ENCODE peak calls at places on chromosomes 16 and 17, in seven cellular contexts. One of them, this sample, is unnamed.
A peak's percentile ranks its signal among the peaks of the same experiment; 100 is the strongest.

GRCh38 chr17:49775546-49776260 is 11.8 kb upstream of the FAM117A start:
- DNase-seq in HCT116: no peak
- DNase-seq in neural progenitor cell: peak; percentile 39
- DNase-seq in thyroid gland: peak; percentile 56
- DNase-seq in right lobe of liver: no peak
- DNase-seq in prostate gland: no peak
- DNase-seq in mesenchymal stem cell: no peak
- DNase-seq in this sample: no peak

GRCh38 chr17:42845918-42846593 is 1.7 kb downstream of the AOC2 start:
- DNase-seq in HCT116: no peak
- DNase-seq in neural progenitor cell: no peak
- DNase-seq in thyroid gland: no peak
- DNase-seq in right lobe of liver: no peak
- DNase-seq in prostate gland: no peak
- DNase-seq in mesenchymal stem cell: no peak
- DNase-seq in this sample: no peak

GRCh38 chr17:6052926-6053325 is 17.3 kb upstream of the WSCD1 start:
- DNase-seq in HCT116: no peak
- DNase-seq in neural progenitor cell: no peak
- DNase-seq in thyroid gland: no peak
- DNase-seq in right lobe of liver: no peak
- DNase-seq in prostate gland: no peak
- DNase-seq in mesenchymal stem cell: no peak
- DNase-seq in this sample: no peak

GRCh38 chr17:78995022-78995760 is 14.4 kb downstream of the CANT1 start:
- DNase-seq in HCT116: no peak
- DNase-seq in neural progenitor cell: no peak
- DNase-seq in thyroid gland: no peak
- DNase-seq in right lobe of liver: peak; percentile 48
- DNase-seq in prostate gland: no peak
- DNase-seq in mesenchymal stem cell: no peak
- DNase-seq in this sample: peak; percentile 55

GRCh38 chr17:41812176-41813038 is at the start of gene FKBP10:
- DNase-seq in HCT116: peak; percentile 54
- DNase-seq in neural progenitor cell: peak; percentile 95
- DNase-seq in thyroid gland: peak; percentile 73
- DNase-seq in right lobe of liver: no peak
- DNase-seq in prostate gland: peak; percentile 27
- DNase-seq in mesenchymal stem cell: peak; percentile 95
- DNase-seq in this sample: peak; percentile 63

GRCh38 chr17:12768267-12768666 is 21.0 kb upstream of the ARHGAP44 start:
- DNase-seq in HCT116: no peak
- DNase-seq in neural progenitor cell: no peak
- DNase-seq in thyroid gland: no peak
- DNase-seq in right lobe of liver: no peak
- DNase-seq in prostate gland: no peak
- DNase-seq in mesenchymal stem cell: no peak
- DNase-seq in this sample: no peak

GRCh38 chr17:31508310-31509094 is 117.0 kb downstream of the RAB11FIP4 start:
- DNase-seq in HCT116: no peak
- DNase-seq in neural progenitor cell: peak; percentile 36
- DNase-seq in thyroid gland: no peak
- DNase-seq in right lobe of liver: peak; percentile 54
- DNase-seq in prostate gland: no peak
- DNase-seq in mesenchymal stem cell: no peak
- DNase-seq in this sample: peak; percentile 40

GRCh38 chr17:48179071-48179945 is 71.7 kb downstream of the SNX11 start:
- DNase-seq in HCT116: no peak
- DNase-seq in neural progenitor cell: no peak
- DNase-seq in thyroid gland: no peak
- DNase-seq in right lobe of liver: no peak
- DNase-seq in prostate gland: no peak
- DNase-seq in mesenchymal stem cell: no peak
- DNase-seq in this sample: no peak

GRCh38 chr16:19162085-19162484 is 6.0 kb upstream of the SYT17 start:
- DNase-seq in HCT116: no peak
- DNase-seq in neural progenitor cell: no peak
- DNase-seq in thyroid gland: no peak
- DNase-seq in right lobe of liver: no peak
- DNase-seq in prostate gland: no peak
- DNase-seq in mesenchymal stem cell: peak; percentile 38
- DNase-seq in this sample: no peak

GRCh38 chr17:1604831-1605528 is 23.7 kb downstream of the SLC43A2 start:
- DNase-seq in HCT116: no peak
- DNase-seq in neural progenitor cell: peak; percentile 52
- DNase-seq in thyroid gland: peak; percentile 29
- DNase-seq in right lobe of liver: no peak
- DNase-seq in prostate gland: no peak
- DNase-seq in mesenchymal stem cell: no peak
- DNase-seq in this sample: no peak

GRCh38 chr17:17439971-17440843 is 36.6 kb upstream of the MED9 start:
- DNase-seq in HCT116: peak; percentile 61
- DNase-seq in neural progenitor cell: peak; percentile 62
- DNase-seq in thyroid gland: peak; percentile 95
- DNase-seq in right lobe of liver: peak; percentile 64
- DNase-seq in prostate gland: no peak
- DNase-seq in mesenchymal stem cell: peak; percentile 46
- DNase-seq in this sample: peak; percentile 78

GRCh38 chr17:82349287-82349701 is 9.8 kb upstream of the TEX19 start:
- DNase-seq in HCT116: no peak
- DNase-seq in neural progenitor cell: no peak
- DNase-seq in thyroid gland: no peak
- DNase-seq in right lobe of liver: no peak
- DNase-seq in prostate gland: no peak
- DNase-seq in mesenchymal stem cell: no peak
- DNase-seq in this sample: no peak

GRCh38 chr17:75624021-75624420 is 9.2 kb upstream of the SMIM5 start:
- DNase-seq in HCT116: no peak
- DNase-seq in neural progenitor cell: no peak
- DNase-seq in thyroid gland: no peak
- DNase-seq in right lobe of liver: no peak
- DNase-seq in prostate gland: no peak
- DNase-seq in mesenchymal stem cell: no peak
- DNase-seq in this sample: no peak

GRCh38 chr17:43416998-43417891 is 18.5 kb downstream of the ARL4D start:
- DNase-seq in HCT116: no peak
- DNase-seq in neural progenitor cell: no peak
- DNase-seq in thyroid gland: peak; percentile 88
- DNase-seq in right lobe of liver: no peak
- DNase-seq in prostate gland: peak; percentile 61
- DNase-seq in mesenchymal stem cell: no peak
- DNase-seq in this sample: peak; percentile 70

GRCh38 chr17:54007855-54008254 is 185.1 kb downstream of the KIF2B start:
- DNase-seq in HCT116: no peak
- DNase-seq in neural progenitor cell: no peak
- DNase-seq in thyroid gland: no peak
- DNase-seq in right lobe of liver: no peak
- DNase-seq in prostate gland: no peak
- DNase-seq in mesenchymal stem cell: no peak
- DNase-seq in this sample: no peak

GRCh38 chr17:64403881-64404460 is 13.3 kb upstream of the PECAM1 start:
- DNase-seq in HCT116: no peak
- DNase-seq in neural progenitor cell: no peak
- DNase-seq in thyroid gland: no peak
- DNase-seq in right lobe of liver: no peak
- DNase-seq in prostate gland: no peak
- DNase-seq in mesenchymal stem cell: no peak
- DNase-seq in this sample: no peak

GRCh38 chr17:64118452-64118979 is 11.4 kb downstream of the ERN1 start:
- DNase-seq in HCT116: no peak
- DNase-seq in neural progenitor cell: no peak
- DNase-seq in thyroid gland: peak; percentile 83
- DNase-seq in right lobe of liver: peak; percentile 67
- DNase-seq in prostate gland: peak; percentile 16
- DNase-seq in mesenchymal stem cell: no peak
- DNase-seq in this sample: peak; percentile 34

GRCh38 chr16:58464916-58465731 is 34.8 kb upstream of the NDRG4 start:
- DNase-seq in HCT116: no peak
- DNase-seq in neural progenitor cell: peak; percentile 69
- DNase-seq in thyroid gland: no peak
- DNase-seq in right lobe of liver: no peak
- DNase-seq in prostate gland: no peak
- DNase-seq in mesenchymal stem cell: peak; percentile 23
- DNase-seq in this sample: no peak

GRCh38 chr17:77882040-77882439 is 76.5 kb upstream of the TNRC6C start:
- DNase-seq in HCT116: no peak
- DNase-seq in neural progenitor cell: no peak
- DNase-seq in thyroid gland: no peak
- DNase-seq in right lobe of liver: no peak
- DNase-seq in prostate gland: no peak
- DNase-seq in mesenchymal stem cell: no peak
- DNase-seq in this sample: no peak

GRCh38 chr16:47142469-47143328 is 1.0 kb downstream of the NETO2 start:
- DNase-seq in HCT116: no peak
- DNase-seq in neural progenitor cell: peak; percentile 68
- DNase-seq in thyroid gland: peak; percentile 33
- DNase-seq in right lobe of liver: peak; percentile 53
- DNase-seq in prostate gland: no peak
- DNase-seq in mesenchymal stem cell: peak; percentile 66
- DNase-seq in this sample: no peak

GRCh38 chr17:49162866-49163265 is 30.3 kb downstream of the B4GALNT2 start:
- DNase-seq in HCT116: no peak
- DNase-seq in neural progenitor cell: no peak
- DNase-seq in thyroid gland: peak; percentile 97
- DNase-seq in right lobe of liver: no peak
- DNase-seq in prostate gland: no peak
- DNase-seq in mesenchymal stem cell: no peak
- DNase-seq in this sample: no peak

DNA sequence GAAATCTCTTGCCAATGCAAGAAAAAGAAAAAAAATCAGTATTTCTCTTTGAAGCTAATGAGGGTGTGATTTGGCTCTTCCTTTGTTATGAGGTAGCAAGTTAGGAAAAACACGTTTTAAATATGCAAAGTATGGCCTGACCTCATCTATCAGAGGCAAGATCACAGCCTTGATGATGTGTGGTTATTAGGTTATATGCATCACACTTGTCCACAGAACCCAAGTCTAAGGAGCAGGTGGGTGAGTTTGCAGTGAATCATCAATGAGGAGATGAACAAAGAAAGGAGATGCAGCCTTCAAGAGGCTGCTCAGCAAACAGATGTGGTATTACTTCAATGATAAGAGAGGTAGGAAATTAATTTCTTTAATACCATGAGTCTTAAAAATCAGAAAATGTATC is 594.8 kb upstream of the CDH5 start:
- DNase-seq in HCT116: no peak
- DNase-seq in neural progenitor cell: no peak
- DNase-seq in thyroid gland: no peak
- DNase-seq in right lobe of liver: no peak
- DNase-seq in prostate gland: no peak
- DNase-seq in mesenchymal stem cell: no peak
- DNase-seq in this sample: no peak
- H3K9me3 ChIP-seq in HCT116: no peaks in the 10 kb centered on the region
- H3K9me3 ChIP-seq in neural progenitor cell: peaks cover 8% of the 10 kb centered on the region
- H3K9me3 ChIP-seq in thyroid gland: no peaks in the 10 kb centered on the region
- H3K9me3 ChIP-seq in right lobe of liver: no peaks in the 10 kb centered on the region
- H3K9me3 ChIP-seq in prostate gland: no peaks in the 10 kb centered on the region
- H3K9me3 ChIP-seq in mesenchymal stem cell: peaks cover 32% of the 10 kb centered on the region
- H3K9me3 ChIP-seq in this sample: peaks cover 13% of the 10 kb centered on the region

GRCh38 chr17:4026255-4026654 is 62.0 kb upstream of the ATP2A3 start:
- DNase-seq in HCT116: no peak
- DNase-seq in neural progenitor cell: no peak
- DNase-seq in thyroid gland: no peak
- DNase-seq in right lobe of liver: no peak
- DNase-seq in prostate gland: no peak
- DNase-seq in mesenchymal stem cell: no peak
- DNase-seq in this sample: no peak
- H3K9me3 ChIP-seq in HCT116: peaks cover 38% of the 10 kb centered on the region
- H3K9me3 ChIP-seq in neural progenitor cell: peaks cover 5% of the 10 kb centered on the region
- H3K9me3 ChIP-seq in thyroid gland: no peaks in the 10 kb centered on the region
- H3K9me3 ChIP-seq in right lobe of liver: no peaks in the 10 kb centered on the region
- H3K9me3 ChIP-seq in prostate gland: no peaks in the 10 kb centered on the region
- H3K9me3 ChIP-seq in mesenchymal stem cell: peaks cover 71% of the 10 kb centered on the region
- H3K9me3 ChIP-seq in this sample: peaks cover 34% of the 10 kb centered on the region

GRCh38 chr17:21292867-21293845 is 8.6 kb downstream of the MAP2K3 start:
- DNase-seq in HCT116: no peak
- DNase-seq in neural progenitor cell: no peak
- DNase-seq in thyroid gland: no peak
- DNase-seq in right lobe of liver: no peak
- DNase-seq in prostate gland: no peak
- DNase-seq in mesenchymal stem cell: no peak
- DNase-seq in this sample: peak; percentile 53
- H3K9me3 ChIP-seq in HCT116: peaks cover 3% of the 10 kb centered on the region
- H3K9me3 ChIP-seq in neural progenitor cell: peaks cover 6% of the 10 kb centered on the region
- H3K9me3 ChIP-seq in thyroid gland: no peaks in the 10 kb centered on the region
- H3K9me3 ChIP-seq in right lobe of liver: no peaks in the 10 kb centered on the region
- H3K9me3 ChIP-seq in prostate gland: no peaks in the 10 kb centered on the region
- H3K9me3 ChIP-seq in mesenchymal stem cell: no peaks in the 10 kb centered on the region
- H3K9me3 ChIP-seq in this sample: peaks cover 8% of the 10 kb centered on the region

GRCh38 chr16:24378999-24379398 is 122.9 kb downstream of the CACNG3 start:
- DNase-seq in HCT116: no peak
- DNase-seq in neural progenitor cell: no peak
- DNase-seq in thyroid gland: no peak
- DNase-seq in right lobe of liver: no peak
- DNase-seq in prostate gland: no peak
- DNase-seq in mesenchymal stem cell: no peak
- DNase-seq in this sample: no peak

GRCh38 chr16:24382929-24383328 is 126.8 kb downstream of the CACNG3 start:
- DNase-seq in HCT116: no peak
- DNase-seq in neural progenitor cell: peak; percentile 83
- DNase-seq in thyroid gland: no peak
- DNase-seq in right lobe of liver: no peak
- DNase-seq in prostate gland: no peak
- DNase-seq in mesenchymal stem cell: no peak
- DNase-seq in this sample: no peak

DNA sequence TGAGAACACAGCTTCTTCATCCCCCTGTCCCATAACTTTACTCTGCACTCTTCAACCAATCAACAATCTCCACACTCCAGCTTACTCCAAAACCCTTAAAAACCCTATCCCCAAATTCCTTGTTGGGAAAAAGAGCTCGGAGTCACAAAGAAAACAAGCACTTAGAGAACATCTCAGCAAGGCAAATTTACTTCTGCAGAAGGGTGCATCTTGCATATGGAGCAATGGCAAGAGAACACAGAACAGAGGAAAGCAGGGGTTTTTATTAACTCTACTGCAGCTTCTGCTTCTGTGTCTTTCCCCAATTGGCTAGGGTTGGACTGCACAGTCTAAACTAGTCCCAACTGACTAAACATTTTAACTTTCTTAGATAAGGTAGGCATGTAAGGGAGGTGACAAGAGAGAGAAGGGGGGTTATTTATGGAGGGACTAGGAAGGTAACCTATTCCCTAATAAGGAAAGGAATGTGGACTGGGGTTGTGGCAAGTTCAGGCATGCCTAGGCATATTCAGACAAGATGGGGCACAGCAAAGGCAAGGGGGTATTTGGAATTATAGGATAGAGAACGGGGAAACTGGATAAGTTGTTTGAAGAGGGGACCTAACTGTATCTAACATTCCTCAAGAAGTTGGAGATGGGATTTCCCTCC is 125.5 kb downstream of the CACNG3 start:
- DNase-seq in HCT116: no peak
- DNase-seq in neural progenitor cell: no peak
- DNase-seq in thyroid gland: no peak
- DNase-seq in right lobe of liver: no peak
- DNase-seq in prostate gland: no peak
- DNase-seq in mesenchymal stem cell: no peak
- DNase-seq in this sample: no peak
- H3K9me3 ChIP-seq in HCT116: no peaks in the 10 kb centered on the region
- H3K9me3 ChIP-seq in neural progenitor cell: peaks cover 7% of the 10 kb centered on the region
- H3K9me3 ChIP-seq in thyroid gland: no peaks in the 10 kb centered on the region
- H3K9me3 ChIP-seq in right lobe of liver: no peaks in the 10 kb centered on the region
- H3K9me3 ChIP-seq in prostate gland: no peaks in the 10 kb centered on the region
- H3K9me3 ChIP-seq in mesenchymal stem cell: peaks cover 13% of the 10 kb centered on the region
- H3K9me3 ChIP-seq in this sample: peaks cover 39% of the 10 kb centered on the region